ENCODE peak calls at places on chromosomes 12 and 14, in nine cellular contexts. P is esophagus muscularis mucosa, X is right lobe of liver, E is IMR-90, H is body of pancreas, R is endothelial cell of umbilical vein, K is stomach, V is neural progenitor cell, O is ovary. M is an unnamed sample.

GRCh38 chr14:99747167-99747566 is 46.0 kb upstream of the EML1 start:
- DNase-seq in K (no peak), H (no peak), X (no peak), R (no peak), V (no peak), P (no peak), E (no peak), O (no peak), M (no peak)

GRCh38 chr12:72368719-72369505 is 96.7 kb downstream of the TRHDE start:
- DNase-seq in E (peak; percentile 20), R (no peak), K (no peak), P (no peak), H (peak; percentile 75), O (no peak), V (no peak), X (peak; percentile 42), M (no peak)

GRCh38 chr12:78951746-78952532 is 87.4 kb downstream of the SYT1 start:
- DNase-seq in K (no peak), H (no peak), O (no peak), V (peak; percentile 18), X (no peak), E (no peak), P (no peak), R (peak; percentile 3), M (no peak)

GRCh38 chr12:50764861-50765324 is 992 bp downstream of the ATF1 start:
- DNase-seq in X (peak; percentile 61), O (no peak), H (peak; percentile 24), E (peak; percentile 35), K (no peak), V (no peak), P (no peak), R (peak; percentile 51), M (peak; percentile 24)

GRCh38 chr12:22459872-22460490 is 84.4 kb downstream of the C2CD5 start:
- DNase-seq in O (no peak), H (no peak), R (peak; percentile 37), V (peak; percentile 79), X (no peak), K (no peak), E (peak; percentile 54), P (no peak), M (no peak)

GRCh38 chr14:29282169-29282568 is 515.6 kb downstream of the FOXG1 start:
- DNase-seq in K (no peak), P (no peak), V (no peak), O (no peak), H (no peak), R (no peak), E (peak; percentile 50), X (no peak), M (no peak)

GRCh38 chr14:60964901-60965300 is 16.0 kb downstream of the TRMT5 start:
- DNase-seq in P (no peak), E (peak; percentile 76), X (no peak), O (no peak), H (no peak), R (no peak), V (no peak), K (no peak), M (no peak)

GRCh38 chr12:51480978-51481377 is 56.3 kb downstream of the SLC4A8 start:
- DNase-seq in E (no peak), P (no peak), X (no peak), O (no peak), K (no peak), R (no peak), H (no peak), V (no peak), M (no peak)

GRCh38 chr12:118371354-118372282 is 1.1 kb downstream of the TAOK3 start:
- DNase-seq in P (no peak), K (no peak), H (peak; percentile 26), E (no peak), X (peak; percentile 53), R (peak; percentile 23), V (peak; percentile 53), O (peak; percentile 14), M (peak; percentile 19)

GRCh38 chr14:43778607-43778955 is 728.5 kb downstream of the FSCB start:
- DNase-seq in X (no peak), O (no peak), P (no peak), R (no peak), E (no peak), H (no peak), V (no peak), K (no peak), M (no peak)

GRCh38 chr12:15897433-15897832 is 13.7 kb upstream of the DERA start:
- DNase-seq in R (no peak), H (no peak), X (no peak), O (no peak), P (no peak), K (no peak), E (no peak), V (no peak), M (no peak)

GRCh38 chr14:37051680-37052079 is 120.7 kb downstream of the SLC25A21 start:
- DNase-seq in P (no peak), K (no peak), X (no peak), R (no peak), O (no peak), H (no peak), E (no peak), V (no peak), M (no peak)

GRCh38 chr14:77843155-77843554 is 43.2 kb downstream of the ADCK1 start:
- DNase-seq in R (no peak), K (no peak), V (no peak), P (no peak), O (no peak), E (no peak), X (no peak), H (no peak), M (no peak)

GRCh38 chr12:96749978-96750377 is 157.1 kb upstream of the NEDD1 start:
- DNase-seq in P (no peak), K (no peak), V (peak; percentile 52), E (no peak), H (no peak), X (no peak), R (no peak), O (no peak), M (no peak)

GRCh38 chr14:90642239-90642717 is 174.0 kb downstream of the TTC7B start:
- DNase-seq in R (peak; percentile 81), K (no peak), H (no peak), P (no peak), E (peak; percentile 32), X (no peak), O (no peak), V (peak; percentile 89), M (no peak)

GRCh38 chr12:46981627-46982026 is 97.8 kb upstream of the PCED1B start:
- DNase-seq in K (no peak), X (no peak), V (no peak), P (no peak), O (no peak), E (peak; percentile 26), R (no peak), H (no peak), M (no peak)

GRCh38 chr12:112973712-112974305 is 4.5 kb upstream of the OAS2 start:
- DNase-seq in V (no peak), P (no peak), E (no peak), H (no peak), K (no peak), R (no peak), X (no peak), O (no peak), M (no peak)

GRCh38 chr14:53390008-53390407 is 236.9 kb upstream of the DDHD1 start:
- DNase-seq in X (no peak), O (no peak), K (no peak), R (no peak), E (no peak), H (no peak), P (no peak), V (no peak), M (no peak)

GRCh38 chr12:12661086-12661485 is 34.9 kb downstream of the GPR19 start:
- DNase-seq in H (no peak), E (peak; percentile 76), K (no peak), O (no peak), P (no peak), V (no peak), X (no peak), R (no peak), M (no peak)

GRCh38 chr14:100827751-100828447 is 2.0 kb downstream of the MEG3 start:
- DNase-seq in K (no peak), R (peak; percentile 72), V (no peak), H (peak; percentile 36), E (peak; percentile 81), P (no peak), X (no peak), O (peak; percentile 48), M (no peak)
- TF ChIP-seq CTCF in K (no peak), R (peak; percentile 75), V (no peak), H (peak; percentile 42), E (peak; percentile 77), P (no peak), X (peak; percentile 37), O (peak; percentile 63), M (peak; percentile 11)

GRCh38 chr12:27003421-27004311 is 10.5 kb downstream of the TM7SF3 start:
- DNase-seq in V (peak; percentile 29), E (no peak), O (no peak), R (no peak), K (no peak), X (no peak), P (no peak), H (no peak), M (no peak)
- H3K27me3 ChIP-seq in V (no peaks in the 10 kb centered on the region), E (no peaks in the 10 kb centered on the region), O (no peaks in the 10 kb centered on the region), R (no peaks in the 10 kb centered on the region), K (no peaks in the 10 kb centered on the region), X (no peaks in the 10 kb centered on the region), P (no peaks in the 10 kb centered on the region), H (no peaks in the 10 kb centered on the region), M (no peaks in the 10 kb centered on the region)

GRCh38 chr14:22474730-22475351 is 114.2 kb downstream of the DAD1 start:
- DNase-seq in E (peak; percentile 2), H (no peak), V (no peak), X (no peak), P (no peak), R (peak; percentile 77), O (no peak), K (no peak), M (no peak)

GRCh38 chr14:22472935-22473854 is 115.8 kb downstream of the DAD1 start:
- DNase-seq in O (no peak), H (peak; percentile 54), V (peak; percentile 72), P (no peak), E (peak; percentile 25), R (peak; percentile 72), X (no peak), K (peak; percentile 63), M (peak; percentile 40)

GRCh38 chr14:22472466-22472865 is 116.6 kb downstream of the DAD1 start:
- DNase-seq in R (no peak), P (no peak), E (no peak), H (no peak), V (no peak), K (no peak), X (no peak), O (no peak), M (no peak)

GRCh38 chr14:22469541-22470303 is 119.3 kb downstream of the DAD1 start:
- DNase-seq in V (no peak), X (no peak), K (no peak), H (no peak), O (no peak), P (no peak), E (no peak), R (peak; percentile 43), M (no peak)

GRCh38 chr14:22471545-22472121 is 117.4 kb downstream of the DAD1 start:
- DNase-seq in R (peak; percentile 32), E (peak; percentile 32), H (peak; percentile 68), X (peak; percentile 53), K (peak; percentile 69), P (no peak), V (peak; percentile 69), O (peak; percentile 24), M (peak; percentile 54)
- TF ChIP-seq CTCF in R (peak; percentile 75), E (peak; percentile 47), H (peak; percentile 60), X (peak; percentile 25), K (peak; percentile 42), P (peak; percentile 37), V (peak; percentile 59), O (peak; percentile 12), M (peak; percentile 50)

GRCh38 chr12:53978477-53979356 is 4.0 kb upstream of the HOTAIR start:
- DNase-seq in V (no peak), O (no peak), P (no peak), K (no peak), H (no peak), X (no peak), R (no peak), E (no peak), M (no peak)
- H3K27me3 ChIP-seq in V (peaks cover 100% of the 10 kb centered on the region), O (no peaks in the 10 kb centered on the region), P (peaks cover 88% of the 10 kb centered on the region), K (peaks cover 99% of the 10 kb centered on the region), H (no peaks in the 10 kb centered on the region), X (peaks cover 55% of the 10 kb centered on the region), R (peaks cover 96% of the 10 kb centered on the region), E (peaks cover 95% of the 10 kb centered on the region), M (peaks cover 100% of the 10 kb centered on the region)

M was measured in heart right ventricle.